ENCODE peak calls at places on chromosomes 4 and X, in nine cellular contexts. E is foreskin fibroblast, U is B cell, F is K562, N is Peyer's patch, Q is cardiac muscle cell, A is BJ, M is cardiac fibroblast, R is fibroblast of lung. H is an unnamed sample.

GRCh38 chr4:88818650-88819470 is 121.2 kb upstream of the NAP1L5 start:
- DNase-seq in N (peak; percentile 80), R (peak; percentile 46), M (peak; percentile 71), U (no peak), Q (peak; percentile 28), E (peak; percentile 75), F (no peak), A (no peak), H (peak; percentile 12)

GRCh38 chr4:10031663-10032590 is 10.6 kb upstream of the SLC2A9 start:
- DNase-seq in E (no peak), A (no peak), M (peak; percentile 72), N (no peak), F (no peak), R (peak; percentile 37), Q (peak; percentile 56), U (no peak), H (peak; percentile 46)

GRCh38 chr4:140372607-140373327 is 679 bp upstream of the SCOC start:
- DNase-seq in E (peak; percentile 43), U (peak; percentile 52), R (peak; percentile 19), F (peak; percentile 32), N (peak; percentile 51), A (no peak), Q (peak; percentile 30), M (peak; percentile 31), H (no peak)

GRCh38 chrX:40041915-40042314 is 55.8 kb downstream of the BCOR start:
- DNase-seq in U (no peak), R (no peak), N (no peak), Q (no peak), F (no peak), E (no peak), A (no peak), M (no peak), H (no peak)

GRCh38 chrX:78506248-78506647 is 152.9 kb downstream of the RTL3 start:
- DNase-seq in Q (no peak), A (no peak), F (no peak), N (no peak), R (no peak), M (no peak), U (no peak), E (no peak), H (no peak)

GRCh38 chr4:185112104-185112503 is 31.0 kb upstream of the SLC25A4 start:
- DNase-seq in R (peak; percentile 95), Q (peak; percentile 86), A (peak; percentile 46), U (no peak), N (no peak), E (peak; percentile 96), M (peak; percentile 97), F (no peak), H (no peak)

GRCh38 chr4:2352171-2352570 is 66.3 kb downstream of the ZFYVE28 start:
- DNase-seq in F (no peak), A (no peak), N (peak; percentile 24), E (no peak), U (peak; percentile 18), R (no peak), M (no peak), Q (no peak), H (no peak)

GRCh38 chrX:12974217-12974796 is 603 bp upstream of the TMSB4X start:
- DNase-seq in A (no peak), M (peak; percentile 83), N (peak; percentile 79), Q (no peak), F (peak; percentile 63), E (peak; percentile 77), R (peak; percentile 69), U (no peak), H (peak; percentile 36)

GRCh38 chr4:153788419-153789276 is at the start of gene SFRP2:
- DNase-seq in A (no peak), F (no peak), Q (peak; percentile 53), E (peak; percentile 82), R (no peak), N (no peak), M (no peak), U (peak; percentile 48), H (peak; percentile 72)

GRCh38 chr4:155849042-155849441 is 17.0 kb downstream of the ASIC5 start:
- DNase-seq in M (no peak), E (no peak), Q (no peak), R (no peak), A (no peak), N (no peak), U (no peak), F (no peak), H (no peak)

GRCh38 chr4:39758176-39758575 is 60.2 kb downstream of the UBE2K start:
- DNase-seq in Q (no peak), A (no peak), E (no peak), U (no peak), F (no peak), R (no peak), N (no peak), M (no peak), H (no peak)

GRCh38 chr4:3335385-3335784 is 42.6 kb downstream of the RGS12 start:
- DNase-seq in R (no peak), F (no peak), N (no peak), E (no peak), M (no peak), Q (no peak), A (no peak), U (no peak), H (no peak)

GRCh38 chr4:155853189-155853588 is 12.9 kb downstream of the ASIC5 start:
- DNase-seq in M (no peak), R (no peak), U (no peak), Q (no peak), E (no peak), N (no peak), F (no peak), A (no peak), H (no peak)

GRCh38 chrX:9475984-9476383 is 11.1 kb downstream of the TBL1X start:
- DNase-seq in N (no peak), E (no peak), U (no peak), A (no peak), Q (no peak), M (no peak), F (no peak), R (no peak), H (no peak)

GRCh38 chr4:7964890-7965662 is 25.4 kb upstream of the AFAP1 start:
- DNase-seq in U (no peak), E (peak; percentile 43), R (peak; percentile 64), Q (no peak), A (no peak), M (peak; percentile 81), N (peak; percentile 67), F (no peak), H (no peak)

DNA sequence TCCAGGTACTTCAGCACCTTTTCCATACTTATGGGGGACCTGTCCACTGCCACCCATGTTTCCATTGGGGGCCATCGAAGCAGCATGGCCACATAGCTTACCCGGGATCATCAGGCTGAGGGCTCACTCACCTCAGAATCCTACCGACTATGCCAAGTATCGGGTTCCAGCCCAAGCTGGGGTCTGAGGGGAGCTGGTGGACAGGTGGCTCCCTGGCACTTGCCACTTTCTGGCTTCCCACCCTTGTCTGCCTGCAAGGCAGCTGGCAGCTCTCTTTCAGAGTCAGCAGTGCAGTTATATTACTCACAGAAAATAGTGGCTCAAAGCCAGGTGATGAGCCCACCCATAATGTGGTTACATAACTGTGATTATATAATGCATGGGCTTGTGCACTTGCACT is 1153.8 kb downstream of the STIM2 start:
- DNase-seq in R (no peak), E (no peak), A (no peak), M (no peak), Q (no peak), F (no peak), U (no peak), N (no peak), H (no peak)
- TF ChIP-seq CTCF in R (no peak), E (no peak), A (no peak), M (no peak), Q (no peak), F (no peak), U (no peak), N (no peak), H (no peak)

GRCh38 chr4:125433453-125433852 is 118.7 kb downstream of the FAT4 start:
- DNase-seq in A (peak; percentile 14), N (no peak), R (peak; percentile 93), M (peak; percentile 68), U (no peak), E (peak; percentile 62), F (no peak), Q (no peak), H (no peak)

GRCh38 chr4:125434136-125434535 is 119.4 kb downstream of the FAT4 start:
- DNase-seq in R (peak; percentile 14), M (peak; percentile 86), Q (no peak), N (no peak), F (no peak), U (no peak), E (peak; percentile 65), A (peak; percentile 13), H (no peak)

GRCh38 chr4:125428832-125429231 is 114.1 kb downstream of the FAT4 start:
- DNase-seq in Q (no peak), A (no peak), U (no peak), F (no peak), M (no peak), N (no peak), E (no peak), R (no peak), H (no peak)

DNA sequence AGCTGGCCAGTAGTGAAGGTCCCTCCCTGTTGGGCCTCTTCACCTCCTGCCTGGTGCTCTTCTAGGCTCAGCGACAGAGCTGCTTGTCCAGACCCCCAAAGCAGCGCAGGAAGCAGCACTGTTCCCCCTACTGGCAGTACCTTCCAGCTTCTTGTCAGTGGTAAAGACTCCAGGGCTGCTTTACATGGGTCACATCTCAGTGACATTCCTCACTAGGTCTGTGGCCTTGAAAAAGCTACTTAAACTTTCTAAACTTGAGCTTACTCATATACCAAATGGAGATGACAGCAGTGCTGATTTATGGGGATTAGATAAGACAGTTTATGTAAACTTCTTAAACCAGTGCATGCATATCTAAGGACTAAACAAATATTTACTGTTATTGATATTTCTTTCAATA is 117.3 kb downstream of the FAT4 start:
- DNase-seq in E (peak; percentile 9), U (no peak), M (peak; percentile 15), Q (peak; percentile 53), N (no peak), F (no peak), R (peak; percentile 49), A (no peak), H (peak; percentile 11)
- TF ChIP-seq CTCF in E (no peak), U (no peak), M (peak; percentile 19), Q (peak; percentile 37), N (no peak), F (no peak), R (peak; percentile 44), A (no peak), H (peak; percentile 11)

GRCh38 chr4:134645778-134646177 is 444.2 kb upstream of the PABPC4L start:
- DNase-seq in M (no peak), E (no peak), F (no peak), U (no peak), A (no peak), Q (no peak), R (no peak), N (no peak), H (no peak)

GRCh38 chr4:134650461-134650860 is 448.9 kb upstream of the PABPC4L start:
- DNase-seq in M (no peak), E (no peak), U (no peak), F (no peak), N (no peak), A (no peak), R (no peak), Q (no peak), H (no peak)
- TF ChIP-seq CTCF in M (no peak), E (no peak), U (no peak), F (no peak), N (no peak), A (peak; percentile 34), R (no peak), Q (no peak), H (no peak)

GRCh38 chr4:132332932-132333722 is 816.0 kb upstream of the PCDH10 start:
- DNase-seq in F (peak; percentile 11), A (no peak), R (peak; percentile 1), Q (no peak), E (peak; percentile 19), N (no peak), U (no peak), M (peak; percentile 1), H (no peak)
- TF ChIP-seq CTCF in F (peak; percentile 29), A (no peak), R (peak; percentile 43), Q (peak; percentile 37), E (no peak), N (no peak), U (no peak), M (no peak), H (peak; percentile 38)